ENCODE peak calls at places on chromosomes 4 and X, in seven cellular contexts. V, R, Q, M, U, I and S are unnamed samples.

GRCh38 chr4:58075724-58076123 is 965.5 kb upstream of the IGFBP7 start:
- DNase-seq in R (no peak), M (no peak), V (no peak), I (no peak), Q (no peak), U (no peak), S (no peak)

GRCh38 chrX:129091097-129091496 is 432.2 kb downstream of the SMARCA1 start:
- DNase-seq in V (no peak), U (no peak), M (no peak), R (no peak), I (no peak), Q (peak; percentile 60), S (no peak)

GRCh38 chr4:26457412-26457811 is 32.9 kb downstream of the CCKAR start:
- DNase-seq in R (no peak), I (no peak), V (no peak), Q (no peak), M (no peak), U (no peak), S (no peak)

GRCh38 chrX:39244146-39244545 is 442.9 kb downstream of the MID1IP1 start:
- DNase-seq in U (no peak), Q (no peak), M (no peak), V (no peak), R (no peak), I (no peak), S (no peak)

GRCh38 chr4:184934961-184935360 is 83.3 kb upstream of the HELT start:
- DNase-seq in U (no peak), R (no peak), V (no peak), I (no peak), Q (no peak), M (no peak), S (no peak)

GRCh38 chrX:67543818-67544217 is at the start of gene AR:
- DNase-seq in M (peak; percentile 5), U (no peak), Q (peak; percentile 43), R (no peak), V (peak; percentile 72), I (no peak), S (no peak)

GRCh38 chrX:1657367-1658082 is 42.7 kb downstream of the ASMT start:
- DNase-seq in M (no peak), I (no peak), R (no peak), V (peak; percentile 77), Q (no peak), U (peak; percentile 62), S (no peak)

GRCh38 chrX:94288972-94289371 is 615.0 kb downstream of the FAM133A start:
- DNase-seq in V (no peak), I (no peak), Q (no peak), U (no peak), M (no peak), R (no peak), S (no peak)

GRCh38 chrX:56564182-56564885 is 907 bp downstream of the UBQLN2 start:
- DNase-seq in I (peak; percentile 16), Q (no peak), R (peak; percentile 2), M (peak; percentile 27), U (no peak), V (peak; percentile 40), S (no peak)

GRCh38 chr4:176607807-176608206 is 184.9 kb downstream of the VEGFC start:
- DNase-seq in R (no peak), Q (no peak), M (no peak), U (no peak), V (no peak), I (no peak), S (no peak)

GRCh38 chr4:62670509-62670908 is 1470.4 kb downstream of the ADGRL3 start:
- DNase-seq in Q (no peak), M (peak; percentile 3), V (no peak), I (no peak), U (no peak), R (no peak), S (no peak)

GRCh38 chr4:85773372-85773771 is 298.4 kb downstream of the ARHGAP24 start:
- DNase-seq in I (no peak), Q (no peak), U (no peak), V (no peak), M (no peak), R (no peak), S (no peak)

GRCh38 chr4:3168029-3168428 is 80.9 kb upstream of the MSANTD1 start:
- DNase-seq in R (no peak), U (peak; percentile 8), M (peak; percentile 10), I (peak; percentile 26), Q (no peak), V (no peak), S (no peak)

GRCh38 chr4:62162606-62163005 is 962.5 kb downstream of the ADGRL3 start:
- DNase-seq in M (no peak), I (no peak), R (no peak), Q (peak; percentile 2), V (no peak), U (no peak), S (no peak)

GRCh38 chr4:31193516-31193915 is 473.3 kb downstream of the PCDH7 start:
- DNase-seq in I (no peak), Q (no peak), M (no peak), V (peak; percentile 14), R (no peak), U (no peak), S (no peak)

DNA sequence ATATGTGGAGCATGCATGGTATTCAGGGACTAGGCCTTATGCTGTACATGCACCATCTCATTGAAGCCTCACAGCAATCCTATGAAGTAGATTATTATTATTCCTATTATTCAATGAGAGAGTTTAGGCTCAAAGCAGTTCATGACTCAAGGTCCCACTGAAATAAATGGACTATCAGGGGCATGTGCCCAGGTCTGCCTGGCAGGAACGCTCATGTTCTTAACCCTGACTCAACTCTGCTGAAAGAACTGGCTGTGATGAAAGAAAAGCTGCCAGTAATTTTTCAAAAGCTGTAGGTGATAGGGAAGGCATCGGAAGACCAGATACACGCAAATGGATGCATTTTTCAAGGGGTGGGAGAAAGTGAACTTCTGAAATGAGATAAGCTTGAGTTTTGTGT is 243.4 kb downstream of the PTTG2 start:
- DNase-seq in R (no peak), I (no peak), U (no peak), V (no peak), Q (no peak), M (no peak), S (no peak)
- H3K36me3 ChIP-seq in R (no peaks in the 10 kb centered on the region), I (no peaks in the 10 kb centered on the region), U (no peaks in the 10 kb centered on the region), V (no peaks in the 10 kb centered on the region), Q (no peaks in the 10 kb centered on the region), M (no peaks in the 10 kb centered on the region), S (no peaks in the 10 kb centered on the region)

GRCh38 chrX:640641-641040 is 10.1 kb downstream of the SHOX start:
- DNase-seq in M (no peak), R (no peak), V (no peak), I (no peak), Q (no peak), U (no peak), S (no peak)
- H3K27me3 ChIP-seq in M (peaks cover 47% of the 10 kb centered on the region), R (peaks cover 1% of the 10 kb centered on the region), V (peaks cover 16% of the 10 kb centered on the region), I (no peaks in the 10 kb centered on the region), Q (peaks cover 92% of the 10 kb centered on the region), U (no peaks in the 10 kb centered on the region), S (no peaks in the 10 kb centered on the region)

GRCh38 chr4:128470492-128471053 is 183.0 kb upstream of the PGRMC2 start:
- DNase-seq in R (no peak), I (no peak), Q (no peak), U (no peak), M (no peak), V (no peak), S (no peak)

GRCh38 chr4:128465523-128465922 is 177.9 kb upstream of the PGRMC2 start:
- DNase-seq in Q (no peak), U (no peak), V (no peak), M (no peak), I (no peak), R (no peak), S (no peak)

GRCh38 chr4:128463006-128463405 is 175.4 kb upstream of the PGRMC2 start:
- DNase-seq in I (no peak), V (no peak), M (no peak), R (no peak), U (no peak), Q (no peak), S (no peak)

GRCh38 chr4:128471576-128471975 is 184.0 kb upstream of the PGRMC2 start:
- DNase-seq in Q (no peak), U (no peak), V (no peak), R (no peak), M (no peak), I (peak; percentile 88), S (no peak)

GRCh38 chr4:128468485-128468989 is 180.9 kb upstream of the PGRMC2 start:
- DNase-seq in I (peak; percentile 31), Q (no peak), R (no peak), M (peak; percentile 37), V (peak; percentile 90), U (no peak), S (no peak)
- TF ChIP-seq MAX in I (no peak), Q (no peak), R (no peak), M (peak; percentile 51), V (peak; percentile 8), U (no peak), S (no peak)

DNA sequence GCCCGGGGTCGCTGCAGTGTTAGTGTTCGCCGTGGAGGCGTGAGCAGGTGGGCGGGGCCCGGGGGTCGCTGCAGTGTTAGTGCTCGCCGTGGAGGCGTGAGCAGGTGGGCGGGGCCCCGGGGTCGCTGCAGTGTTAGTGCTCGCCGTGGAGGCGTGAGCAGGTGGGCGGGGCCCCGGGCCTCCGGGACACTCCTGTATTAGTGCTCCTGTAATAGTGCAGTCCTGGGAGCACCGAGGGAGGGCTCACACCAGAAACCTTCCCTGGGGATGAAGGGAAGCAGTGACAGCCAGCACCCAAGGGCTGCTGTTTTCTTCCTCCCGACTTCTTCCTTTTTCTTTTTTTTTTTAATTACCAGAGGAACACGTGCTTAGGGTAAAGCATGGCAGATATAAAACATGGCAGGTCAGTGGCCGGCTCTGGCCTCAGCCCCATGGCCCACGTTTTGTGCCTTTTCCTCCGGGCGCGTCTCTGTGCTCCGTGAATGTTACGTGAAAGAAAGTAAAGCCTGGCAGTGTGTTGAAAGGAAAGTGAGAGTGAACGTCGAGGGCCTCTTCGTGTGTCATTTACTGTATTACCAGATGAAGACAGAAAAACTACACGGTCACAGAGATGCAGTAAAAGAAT is 42.0 kb downstream of the PCGF3 start:
- DNase-seq in V (no peak), M (no peak), R (no peak), U (no peak), Q (no peak), I (no peak), S (no peak)
- H3K36me3 ChIP-seq in V (peaks cover 23% of the 10 kb centered on the region), M (peaks cover 34% of the 10 kb centered on the region), R (peaks cover 41% of the 10 kb centered on the region), U (peaks cover 10% of the 10 kb centered on the region), Q (peaks cover 11% of the 10 kb centered on the region), I (peaks cover 55% of the 10 kb centered on the region), S (peaks cover 11% of the 10 kb centered on the region)

DNA sequence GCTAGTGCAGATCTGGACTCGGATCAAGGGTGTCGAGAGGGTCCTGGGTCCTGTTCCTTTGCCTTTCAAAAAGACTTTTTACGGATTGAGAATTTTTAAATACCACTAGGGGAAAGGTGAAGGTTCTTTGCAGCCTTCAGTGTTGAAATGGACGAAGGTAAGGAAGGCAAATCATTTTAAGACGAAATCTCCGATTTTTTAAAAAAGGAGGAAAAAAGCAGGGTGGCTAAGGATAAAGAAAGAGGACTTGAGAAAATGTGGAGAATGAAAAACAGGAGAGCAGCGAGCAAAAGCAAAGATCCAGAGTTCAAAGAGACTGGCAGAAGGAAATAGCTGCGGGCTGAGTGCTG is 333 bp downstream of the EPHA5 start:
- DNase-seq in V (no peak), Q (no peak), M (no peak), I (no peak), R (no peak), U (no peak), S (no peak)
- H3K27me3 ChIP-seq in V (peaks cover 17% of the 10 kb centered on the region), Q (peaks cover 56% of the 10 kb centered on the region), M (peaks cover 54% of the 10 kb centered on the region), I (no peaks in the 10 kb centered on the region), R (peaks cover 3% of the 10 kb centered on the region), U (peaks cover 9% of the 10 kb centered on the region), S (no peaks in the 10 kb centered on the region)